ENCODE peak calls at places on chromosomes 5 and 9, in six cellular contexts. G, T, D, M, E and I are unnamed samples.

GRCh38 chr5:137195483-137195882 is 303.6 kb downstream of the SPOCK1 start:
- DNase-seq in G (no peak), T (no peak), D (no peak), M (no peak), E (no peak), I (no peak)

GRCh38 chr9:88949425-88949824 is 41.8 kb upstream of the S1PR3 start:
- DNase-seq in G (no peak), T (no peak), D (no peak), M (peak), E (peak), I (no peak)

GRCh38 chr9:14993061-14993800 is 83.0 kb upstream of the FREM1 start:
- DNase-seq in G (peak), T (peak), D (peak), M (peak), E (peak), I (peak)

GRCh38 chr5:113177225-113177624 is 200.6 kb downstream of the DCP2 start:
- DNase-seq in G (no peak), T (no peak), D (no peak), M (no peak), E (no peak), I (no peak)

GRCh38 chr5:115069087-115069968 is 100.4 kb downstream of the TRIM36 start:
- DNase-seq in G (peak), T (no peak), D (peak), M (peak), E (peak), I (peak)

GRCh38 chr9:104868687-104869404 is 59.1 kb downstream of the ABCA1 start:
- DNase-seq in G (peak), T (no peak), D (peak), M (peak), E (peak), I (peak)

GRCh38 chr9:133429641-133430161 is 7.5 kb downstream of the ADAMTS13 start:
- DNase-seq in G (peak), T (no peak), D (peak), M (peak), E (peak), I (peak)

GRCh38 chr5:67437905-67438845 is 241.6 kb upstream of the CD180 start:
- DNase-seq in G (no peak), T (no peak), D (no peak), M (no peak), E (peak), I (no peak)

GRCh38 chr9:83503881-83504280 is 34.3 kb downstream of the FRMD3 start:
- DNase-seq in G (no peak), T (no peak), D (no peak), M (no peak), E (no peak), I (no peak)

GRCh38 chr9:134909511-134910105 is 8.1 kb downstream of the FCN1 start:
- DNase-seq in G (no peak), T (no peak), D (no peak), M (no peak), E (no peak), I (no peak)

GRCh38 chr9:72149231-72149975 is at the start of gene GDA:
- DNase-seq in G (peak), T (peak), D (peak), M (no peak), E (no peak), I (peak)

DNA sequence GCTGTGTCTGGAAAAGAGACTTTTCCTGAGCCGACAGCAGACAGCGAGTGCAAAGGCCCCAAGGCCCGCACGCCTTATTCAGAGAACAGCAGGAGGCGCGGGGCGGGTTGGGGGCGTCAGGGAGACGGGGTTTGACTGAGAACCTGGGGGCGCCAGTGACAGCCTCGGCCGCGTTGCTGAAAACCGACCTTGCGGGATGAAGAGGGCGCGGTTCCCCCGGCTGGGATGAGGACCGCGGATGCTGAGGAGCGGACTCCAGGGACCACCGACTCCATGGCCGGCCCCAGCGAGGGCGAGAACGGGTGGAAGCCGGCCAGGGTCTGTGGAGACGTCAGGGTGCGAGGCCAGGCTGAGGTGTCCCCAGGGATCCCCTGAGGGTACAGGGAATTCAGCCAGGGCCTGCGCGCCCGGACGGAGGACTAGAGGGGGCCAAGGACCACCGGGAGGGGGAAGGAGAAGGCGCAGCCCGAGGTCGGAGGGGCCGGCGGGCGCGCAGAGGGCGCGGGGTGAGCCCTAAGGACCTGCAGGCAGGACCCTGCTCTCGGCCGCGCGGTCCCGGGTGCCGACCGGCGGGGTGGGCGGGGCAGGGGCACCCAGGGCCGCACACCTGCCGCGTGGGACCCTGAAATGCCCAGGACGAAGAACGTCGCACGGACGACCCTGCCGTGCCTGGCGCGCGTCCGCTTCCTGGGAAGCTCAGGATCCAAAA is 836 bp upstream of the AHRR start:
- DNase-seq in G (no peak), T (no peak), D (no peak), M (no peak), E (no peak), I (no peak)
- H2BK15ac ChIP-seq in G (no peak), T (no peak), D (no peak), M (peak), E (peak), I (no peak)

GRCh38 chr5:86646671-86647070 is 28.9 kb downstream of the COX7C start:
- DNase-seq in G (no peak), T (no peak), D (peak), M (no peak), E (no peak), I (no peak)
- H2BK15ac ChIP-seq in G (no peak), T (no peak), D (no peak), M (no peak), E (no peak), I (no peak)

GRCh38 chr9:127763918-127764384 is 14.5 kb downstream of the SH2D3C start:
- DNase-seq in G (peak), T (no peak), D (peak), M (no peak), E (no peak), I (peak)

GRCh38 chr9:127762111-127762676 is 16.3 kb downstream of the SH2D3C start:
- DNase-seq in G (no peak), T (no peak), D (peak), M (no peak), E (no peak), I (no peak)

GRCh38 chr9:127767909-127768331 is 10.5 kb downstream of the SH2D3C start:
- DNase-seq in G (no peak), T (no peak), D (peak), M (peak), E (peak), I (no peak)

GRCh38 chr9:127767405-127767804 is 11.1 kb downstream of the SH2D3C start:
- DNase-seq in G (no peak), T (no peak), D (no peak), M (no peak), E (no peak), I (no peak)

DNA sequence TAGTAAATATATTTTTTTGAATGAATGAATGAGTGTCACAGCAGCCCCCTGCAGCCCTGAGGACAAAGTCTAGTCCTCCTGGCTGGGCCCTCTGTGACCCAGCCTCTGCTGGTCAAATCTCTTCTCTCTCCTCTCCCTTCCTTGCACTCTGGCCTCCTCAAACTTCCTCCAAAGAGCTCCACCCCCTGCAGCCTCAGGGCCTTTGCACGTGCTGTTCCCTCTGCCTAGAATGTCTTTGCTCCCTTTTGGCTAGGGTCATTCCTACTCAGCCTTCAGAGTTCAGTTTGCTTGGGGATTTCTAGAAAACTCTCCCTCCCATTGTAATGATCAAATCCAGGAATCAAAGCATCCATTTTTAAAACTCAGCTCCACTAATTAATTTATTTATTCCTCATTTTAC is 13.0 kb downstream of the SH2D3C start:
- DNase-seq in G (no peak), T (no peak), D (no peak), M (no peak), E (no peak), I (no peak)
- H2BK15ac ChIP-seq in G (no peak), T (no peak), D (no peak), M (no peak), E (no peak), I (no peak)

DNA sequence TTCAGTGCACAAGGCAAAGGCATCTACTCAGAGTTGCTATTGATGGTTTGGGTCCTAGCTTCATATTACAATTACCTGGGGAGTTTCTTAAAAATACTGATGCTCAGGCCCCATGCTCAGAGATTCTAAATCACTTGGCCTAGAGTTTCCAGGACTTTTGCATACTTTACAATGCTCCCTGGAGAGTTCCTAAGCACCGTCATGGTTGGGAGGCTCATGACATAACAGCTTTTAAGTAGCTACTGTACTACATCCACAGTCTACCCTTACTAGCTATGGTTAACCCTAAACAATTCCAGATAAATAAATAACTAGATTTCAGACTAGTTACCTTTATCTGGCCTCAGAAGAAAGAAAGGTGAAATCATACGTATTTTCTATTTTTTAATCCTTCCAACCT is 414.4 kb downstream of the PDE4D start:
- DNase-seq in G (no peak), T (no peak), D (peak), M (no peak), E (no peak), I (no peak)
- H2BK15ac ChIP-seq in G (no peak), T (no peak), D (no peak), M (no peak), E (no peak), I (no peak)

GRCh38 chr5:138465288-138466057 is at the start of gene EGR1:
- DNase-seq in G (peak), T (peak), D (peak), M (peak), E (peak), I (peak)

GRCh38 chr5:138464388-138465287 is 641 bp upstream of the EGR1 start:
- DNase-seq in G (peak), T (peak), D (peak), M (peak), E (peak), I (peak)

GRCh38 chr5:138464018-138464387 is 1.3 kb upstream of the EGR1 start:
- DNase-seq in G (peak), T (no peak), D (peak), M (peak), E (peak), I (peak)

GRCh38 chr5:138461343-138462125 is 3.7 kb upstream of the EGR1 start:
- DNase-seq in G (no peak), T (no peak), D (peak), M (peak), E (peak), I (no peak)

DNA sequence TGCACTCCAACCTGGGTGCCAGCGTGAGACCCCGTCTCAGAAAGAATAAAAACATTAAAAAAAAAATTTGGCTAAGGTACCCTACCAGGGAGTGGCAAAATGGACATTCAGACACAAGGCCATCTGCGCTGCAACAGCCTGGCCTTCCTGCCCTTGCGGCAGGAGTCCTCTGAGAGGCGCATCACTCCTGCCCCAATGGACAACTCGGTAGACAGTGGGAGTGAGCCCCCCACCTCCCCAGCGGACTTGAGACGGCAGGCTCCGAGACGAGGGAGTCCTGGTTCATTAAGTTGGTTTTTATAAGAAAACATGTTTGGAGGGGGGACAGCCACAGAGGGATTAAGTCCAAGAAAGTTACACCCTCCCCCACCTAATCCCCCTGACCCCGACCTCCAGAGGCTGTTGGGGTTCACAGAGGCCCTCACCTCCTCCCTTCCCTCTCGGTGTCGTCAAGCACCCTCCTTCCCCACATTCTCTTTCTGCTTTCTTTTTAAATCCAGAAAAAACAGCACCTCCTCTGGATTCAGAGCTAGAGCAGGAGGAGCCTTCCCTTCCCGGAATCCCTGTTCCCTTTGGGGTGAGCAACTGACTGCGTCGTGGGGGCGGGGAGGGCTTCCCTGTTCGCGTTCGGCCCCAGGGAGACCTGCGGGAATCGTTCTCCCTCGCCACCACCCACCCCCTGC is 1.8 kb upstream of the EGR1 start:
- DNase-seq in G (no peak), T (no peak), D (peak), M (no peak), E (no peak), I (no peak)
- H2BK15ac ChIP-seq in G (peak), T (peak), D (no peak), M (peak), E (no peak), I (no peak)

DNA sequence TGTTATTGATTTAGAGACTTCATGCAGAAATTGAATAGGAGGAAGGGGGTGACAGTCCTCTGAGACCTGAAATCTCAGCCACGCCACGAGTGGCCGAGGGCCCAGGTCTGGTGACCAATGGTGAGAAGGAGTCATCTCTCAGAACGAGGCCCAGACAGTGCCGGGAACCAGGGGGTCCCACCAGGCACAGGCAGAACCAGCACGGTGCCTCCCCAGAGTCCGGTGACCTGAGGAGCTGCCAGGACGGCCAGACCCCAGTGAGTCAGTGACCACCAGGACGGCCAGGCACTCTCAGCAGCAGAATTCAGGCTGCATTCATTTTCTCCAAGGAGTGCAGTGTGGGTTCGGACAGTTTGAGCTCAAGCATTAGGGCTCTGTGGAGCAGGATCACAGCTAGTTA is 43.8 kb upstream of the NKD2 start:
- DNase-seq in G (no peak), T (no peak), D (no peak), M (no peak), E (peak), I (no peak)
- H2BK15ac ChIP-seq in G (no peak), T (no peak), D (no peak), M (no peak), E (peak), I (no peak)

GRCh38 chr5:62825623-62826220 is 247.1 kb downstream of the LRRC70 start:
- DNase-seq in G (no peak), T (no peak), D (no peak), M (no peak), E (no peak), I (no peak)
- H2BK15ac ChIP-seq in G (no peak), T (no peak), D (no peak), M (no peak), E (no peak), I (no peak)

GRCh38 chr9:127735530-127736176 is 559 bp upstream of the TOR2A start:
- DNase-seq in G (no peak), T (no peak), D (no peak), M (no peak), E (peak), I (no peak)

GRCh38 chr9:127733609-127734008 is 1.5 kb downstream of the TOR2A start:
- DNase-seq in G (no peak), T (no peak), D (no peak), M (no peak), E (no peak), I (no peak)

GRCh38 chr9:127732444-127732843 is 2.6 kb downstream of the TOR2A start:
- DNase-seq in G (no peak), T (no peak), D (no peak), M (no peak), E (no peak), I (no peak)

GRCh38 chr9:127734747-127735529 is at the start of gene TOR2A:
- DNase-seq in G (peak), T (peak), D (peak), M (peak), E (peak), I (peak)

DNA sequence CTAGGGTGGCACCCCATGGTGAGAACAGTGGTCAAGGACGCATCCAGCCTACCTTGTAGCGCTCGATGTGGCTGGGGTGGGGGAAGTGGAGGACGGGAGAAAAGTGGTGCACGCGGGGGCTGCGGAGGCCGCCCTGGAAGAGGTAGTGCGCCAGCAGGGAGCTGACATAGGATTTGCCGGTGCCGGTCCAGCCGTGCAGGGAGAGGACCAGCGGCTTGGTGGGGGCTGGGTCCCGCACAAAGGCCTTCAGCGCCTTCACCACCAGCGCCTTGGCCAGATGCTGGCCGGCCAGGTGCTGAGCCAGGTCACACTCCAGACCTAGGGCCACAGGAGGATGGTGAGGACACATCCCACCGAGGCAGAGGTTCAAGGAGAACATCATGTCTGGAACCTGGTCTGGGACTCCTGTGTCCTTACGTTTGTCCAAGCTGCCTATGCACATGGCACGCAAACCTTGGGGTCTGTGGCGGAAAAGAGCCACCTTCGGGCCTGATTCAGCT is 797 bp downstream of the TOR2A start:
- DNase-seq in G (no peak), T (no peak), D (no peak), M (no peak), E (no peak), I (peak)
- H2BK15ac ChIP-seq in G (peak), T (peak), D (no peak), M (peak), E (no peak), I (no peak)

GRCh38 chr5:148747536-148747906 is 78.9 kb upstream of the ADRB2 start:
- DNase-seq in G (no peak), T (no peak), D (no peak), M (no peak), E (no peak), I (no peak)

GRCh38 chr5:148746826-148747535 is 79.4 kb upstream of the ADRB2 start:
- DNase-seq in G (no peak), T (no peak), D (no peak), M (peak), E (peak), I (no peak)

GRCh38 chr5:148751025-148751424 is 75.4 kb upstream of the ADRB2 start:
- DNase-seq in G (no peak), T (no peak), D (no peak), M (no peak), E (peak), I (no peak)

GRCh38 chr5:148748702-148749101 is 77.7 kb upstream of the ADRB2 start:
- DNase-seq in G (no peak), T (no peak), D (no peak), M (no peak), E (no peak), I (no peak)

GRCh38 chr5:148750614-148751013 is 75.8 kb upstream of the ADRB2 start:
- DNase-seq in G (no peak), T (no peak), D (no peak), M (no peak), E (peak), I (no peak)
- H2BK15ac ChIP-seq in G (no peak), T (no peak), D (no peak), M (no peak), E (no peak), I (no peak)